ENCODE peak calls at places on chromosomes 6 and 20, in four cellular contexts. Y, E, A and R are unnamed samples.

GRCh38 chr6:44072452-44072958 is 54.7 kb downstream of the MRPL14 start:
- DNase-seq in Y (no peak), E (no peak), A (peak; percentile 52), R (no peak)

GRCh38 chr6:3208775-3209113 is 18.7 kb downstream of the TUBB2B start:
- DNase-seq in Y (no peak), E (no peak), A (no peak), R (no peak)

GRCh38 chr20:38969708-38970107 is 7.6 kb downstream of the DHX35 start:
- DNase-seq in Y (no peak), E (no peak), A (no peak), R (no peak)

GRCh38 chr6:157255079-157255478 is 68.2 kb downstream of the TMEM242 start:
- DNase-seq in Y (no peak), E (no peak), A (no peak), R (no peak)

GRCh38 chr20:39716796-39717341 is 754.7 kb downstream of the DHX35 start:
- DNase-seq in Y (peak; percentile 10), E (no peak), A (no peak), R (no peak)

GRCh38 chr20:13458860-13459451 is 179.8 kb downstream of the TASP1 start:
- DNase-seq in Y (peak; percentile 35), E (peak; percentile 66), A (no peak), R (peak; percentile 41)

GRCh38 chr20:49281059-49281912 is 3.4 kb upstream of the ZNFX1 start:
- DNase-seq in Y (no peak), E (peak; percentile 61), A (no peak), R (peak; percentile 20)

GRCh38 chr6:17015144-17015543 is 86.7 kb upstream of the STMND1 start:
- DNase-seq in Y (peak; percentile 77), E (peak; percentile 32), A (no peak), R (peak; percentile 29)

GRCh38 chr6:113903666-113904330 is 46.7 kb downstream of the MARCKS start:
- DNase-seq in Y (no peak), E (peak; percentile 54), A (peak; percentile 25), R (no peak)

GRCh38 chr6:145135702-145136101 is 599.6 kb downstream of the EPM2A start:
- DNase-seq in Y (no peak), E (no peak), A (no peak), R (no peak)

GRCh38 chr20:51346686-51347485 is 195.6 kb downstream of the NFATC2 start:
- DNase-seq in Y (peak; percentile 86), E (no peak), A (no peak), R (no peak)

GRCh38 chr6:39839445-39839844 is 47.3 kb downstream of the DAAM2 start:
- DNase-seq in Y (no peak), E (no peak), A (no peak), R (no peak)

GRCh38 chr20:32467506-32468312 is 109.6 kb downstream of the ASXL1 start:
- DNase-seq in Y (no peak), E (no peak), A (peak; percentile 57), R (no peak)

GRCh38 chr20:62887147-62887859 is 25.7 kb upstream of the TCFL5 start:
- DNase-seq in Y (peak; percentile 75), E (peak; percentile 93), A (peak; percentile 67), R (no peak)

GRCh38 chr6:111614833-111615582 is 9.3 kb upstream of the TRAF3IP2 start:
- DNase-seq in Y (no peak), E (no peak), A (peak; percentile 66), R (no peak)

GRCh38 chr6:26394289-26394688 is 7.8 kb upstream of the BTN3A1 start:
- DNase-seq in Y (peak; percentile 88), E (peak; percentile 76), A (peak; percentile 27), R (no peak)

GRCh38 chr20:53569606-53570307 is 23.9 kb downstream of the ZNF217 start:
- DNase-seq in Y (no peak), E (no peak), A (peak; percentile 19), R (no peak)

GRCh38 chr20:10427060-10427692 is 6.8 kb downstream of the MKKS start:
- DNase-seq in Y (peak; percentile 47), E (peak; percentile 82), A (peak; percentile 60), R (no peak)

GRCh38 chr6:78436335-78436734 is 431.0 kb upstream of the IRAK1BP1 start:
- DNase-seq in Y (peak; percentile 23), E (peak; percentile 20), A (no peak), R (no peak)
- TF ChIP-seq CTCF in Y (peak; percentile 57), E (peak; percentile 18), A (no peak), R (no peak)

GRCh38 chr6:82783587-82784253 is 281.9 kb downstream of the UBE3D start:
- DNase-seq in Y (no peak), E (no peak), A (no peak), R (no peak)
- TF ChIP-seq CTCF in Y (peak; percentile 7), E (no peak), A (no peak), R (no peak)

GRCh38 chr20:56629464-56630085 is 469 bp downstream of the TFAP2C start:
- DNase-seq in Y (no peak), E (no peak), A (no peak), R (peak; percentile 47)

GRCh38 chr20:56630086-56630493 is 984 bp downstream of the TFAP2C start:
- DNase-seq in Y (peak; percentile 95), E (peak; percentile 50), A (peak; percentile 43), R (peak; percentile 64)

GRCh38 chr20:56631990-56632327 is 2.9 kb downstream of the TFAP2C start:
- DNase-seq in Y (peak; percentile 29), E (no peak), A (no peak), R (no peak)

GRCh38 chr20:56631318-56631989 is 2.3 kb downstream of the TFAP2C start:
- DNase-seq in Y (peak; percentile 32), E (no peak), A (no peak), R (no peak)

GRCh38 chr20:56630506-56631317 is 1.6 kb downstream of the TFAP2C start:
- DNase-seq in Y (peak; percentile 71), E (no peak), A (no peak), R (peak; percentile 44)
- TF ChIP-seq CTCF in Y (no peak), E (no peak), A (no peak), R (no peak)

GRCh38 chr6:78611886-78612480 is 255.4 kb upstream of the IRAK1BP1 start:
- DNase-seq in Y (no peak), E (peak; percentile 44), A (no peak), R (peak; percentile 11)
- TF ChIP-seq CTCF in Y (peak; percentile 61), E (peak; percentile 64), A (no peak), R (peak; percentile 8)

GRCh38 chr6:5610640-5611039 is 349.3 kb downstream of the FARS2 start:
- DNase-seq in Y (no peak), E (no peak), A (no peak), R (no peak)
- TF ChIP-seq CTCF in Y (no peak), E (no peak), A (no peak), R (no peak)

GRCh38 chr6:41548098-41548840 is 2.1 kb downstream of the FOXP4 start:
- DNase-seq in Y (no peak), E (no peak), A (no peak), R (peak; percentile 73)
- TF ChIP-seq CTCF in Y (no peak), E (no peak), A (no peak), R (no peak)